ENCODE peak calls at places on chromosome 13, in five cellular contexts. One of them, this sample, is unnamed.
A peak's percentile ranks its signal among the peaks of the same experiment; 100 is the strongest.

GRCh38 chr13:95050800-95051620 is 250.2 kb downstream of the ABCC4 start:
- DNase-seq in sigmoid colon: no peak
- DNase-seq in A549: no peak
- DNase-seq in GM12878: no peak
- DNase-seq in transverse colon: no peak
- DNase-seq in this sample: no peak

GRCh38 chr13:23992722-23993438 is 95.6 kb upstream of the C1QTNF9B start:
- DNase-seq in sigmoid colon: no peak
- DNase-seq in A549: no peak
- DNase-seq in GM12878: no peak
- DNase-seq in transverse colon: no peak
- DNase-seq in this sample: no peak

GRCh38 chr13:47594833-47595232 is 406.2 kb downstream of the SUCLA2 start:
- DNase-seq in sigmoid colon: no peak
- DNase-seq in A549: no peak
- DNase-seq in GM12878: no peak
- DNase-seq in transverse colon: no peak
- DNase-seq in this sample: no peak

GRCh38 chr13:39777527-39778061 is 122.1 kb downstream of the COG6 start:
- DNase-seq in sigmoid colon: no peak
- DNase-seq in A549: peak; percentile 8
- DNase-seq in GM12878: no peak
- DNase-seq in transverse colon: no peak
- DNase-seq in this sample: no peak

GRCh38 chr13:35210234-35210633 is 266.3 kb downstream of the MAB21L1 start:
- DNase-seq in sigmoid colon: no peak
- DNase-seq in A549: no peak
- DNase-seq in GM12878: no peak
- DNase-seq in transverse colon: no peak
- DNase-seq in this sample: no peak

GRCh38 chr13:97111705-97112104 is 110.4 kb upstream of the MBNL2 start:
- DNase-seq in sigmoid colon: no peak
- DNase-seq in A549: no peak
- DNase-seq in GM12878: no peak
- DNase-seq in transverse colon: no peak
- DNase-seq in this sample: no peak

GRCh38 chr13:49240017-49240416 is 7.7 kb upstream of the CDADC1 start:
- DNase-seq in sigmoid colon: no peak
- DNase-seq in A549: no peak
- DNase-seq in GM12878: no peak
- DNase-seq in transverse colon: no peak
- DNase-seq in this sample: no peak

GRCh38 chr13:98454389-98454881 is 122.5 kb downstream of the STK24 start:
- DNase-seq in sigmoid colon: no peak
- DNase-seq in A549: no peak
- DNase-seq in GM12878: no peak
- DNase-seq in transverse colon: no peak
- DNase-seq in this sample: peak; percentile 61

GRCh38 chr13:98571955-98572662 is 4.8 kb downstream of the STK24 start:
- DNase-seq in sigmoid colon: no peak
- DNase-seq in A549: no peak
- DNase-seq in GM12878: no peak
- DNase-seq in transverse colon: peak; percentile 73
- DNase-seq in this sample: no peak

GRCh38 chr13:33213024-33213795 is 72.3 kb downstream of the STARD13 start:
- DNase-seq in sigmoid colon: no peak
- DNase-seq in A549: no peak
- DNase-seq in GM12878: no peak
- DNase-seq in transverse colon: no peak
- DNase-seq in this sample: no peak
- H3K4me1 ChIP-seq in sigmoid colon: peaks cover 72% of the 10 kb centered on the region
- H3K4me1 ChIP-seq in A549: peaks cover 7% of the 10 kb centered on the region
- H3K4me1 ChIP-seq in GM12878: no peaks in the 10 kb centered on the region
- H3K4me1 ChIP-seq in transverse colon: peaks cover 31% of the 10 kb centered on the region
- H3K4me1 ChIP-seq in this sample: peaks cover 11% of the 10 kb centered on the region

GRCh38 chr13:33536639-33537425 is 251.3 kb upstream of the STARD13 start:
- DNase-seq in sigmoid colon: no peak
- DNase-seq in A549: no peak
- DNase-seq in GM12878: no peak
- DNase-seq in transverse colon: no peak
- DNase-seq in this sample: no peak
- H3K4me3 ChIP-seq in sigmoid colon: peak overlapping the region; percentile 5
- H3K4me3 ChIP-seq in A549: no peak overlapping the region
- H3K4me3 ChIP-seq in GM12878: peak overlapping the region; percentile 19
- H3K4me3 ChIP-seq in transverse colon: no peak overlapping the region
- H3K4me3 ChIP-seq in this sample: no peak overlapping the region

GRCh38 chr13:51874651-51875050 is 12.9 kb downstream of the CCDC70 start:
- DNase-seq in sigmoid colon: no peak
- DNase-seq in A549: no peak
- DNase-seq in GM12878: no peak
- DNase-seq in transverse colon: no peak
- DNase-seq in this sample: no peak
- TF ChIP-seq EP300 in sigmoid colon: no peak
- TF ChIP-seq EP300 in A549: no peak
- TF ChIP-seq EP300 in GM12878: no peak
- TF ChIP-seq EP300 in transverse colon: no peak
- TF ChIP-seq EP300 in this sample: no peak

GRCh38 chr13:41006296-41006695 is 12.8 kb downstream of the ELF1 start:
- DNase-seq in sigmoid colon: no peak
- DNase-seq in A549: no peak
- DNase-seq in GM12878: no peak
- DNase-seq in transverse colon: no peak
- DNase-seq in this sample: no peak

GRCh38 chr13:41006951-41007350 is 12.2 kb downstream of the ELF1 start:
- DNase-seq in sigmoid colon: no peak
- DNase-seq in A549: no peak
- DNase-seq in GM12878: no peak
- DNase-seq in transverse colon: no peak
- DNase-seq in this sample: no peak

GRCh38 chr13:41004875-41005693 is 14.0 kb downstream of the ELF1 start:
- DNase-seq in sigmoid colon: no peak
- DNase-seq in A549: no peak
- DNase-seq in GM12878: peak; percentile 79
- DNase-seq in transverse colon: no peak
- DNase-seq in this sample: no peak

GRCh38 chr13:41007359-41008118 is 11.6 kb downstream of the ELF1 start:
- DNase-seq in sigmoid colon: no peak
- DNase-seq in A549: no peak
- DNase-seq in GM12878: no peak
- DNase-seq in transverse colon: no peak
- DNase-seq in this sample: no peak

DNA sequence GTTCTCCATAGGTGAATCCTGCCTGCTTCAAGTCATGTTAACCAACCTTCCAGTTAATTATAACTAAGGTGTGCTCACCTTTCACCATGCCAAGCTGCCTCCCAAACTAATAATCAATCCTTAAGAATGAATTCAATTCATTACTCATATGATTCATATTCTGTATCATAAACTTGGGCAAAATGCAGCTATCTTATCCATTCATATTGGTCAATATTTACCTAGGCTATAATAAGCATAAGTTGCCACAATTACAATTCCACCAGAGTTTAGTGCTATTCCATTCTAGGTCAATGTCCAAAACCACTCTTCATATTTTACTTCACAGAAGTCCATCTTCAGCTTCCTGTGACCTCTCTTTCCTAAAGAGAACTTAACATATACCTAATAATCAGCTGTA is 13.4 kb downstream of the ELF1 start:
- DNase-seq in sigmoid colon: no peak
- DNase-seq in A549: no peak
- DNase-seq in GM12878: no peak
- DNase-seq in transverse colon: no peak
- DNase-seq in this sample: no peak
- H3K4me1 ChIP-seq in sigmoid colon: peaks cover 38% of the 10 kb centered on the region
- H3K4me1 ChIP-seq in A549: peaks cover 65% of the 10 kb centered on the region
- H3K4me1 ChIP-seq in GM12878: peaks cover 53% of the 10 kb centered on the region
- H3K4me1 ChIP-seq in transverse colon: peaks cover 40% of the 10 kb centered on the region
- H3K4me1 ChIP-seq in this sample: peaks cover 5% of the 10 kb centered on the region

GRCh38 chr13:38180100-38180499 is 169.6 kb upstream of the UFM1 start:
- DNase-seq in sigmoid colon: no peak
- DNase-seq in A549: no peak
- DNase-seq in GM12878: no peak
- DNase-seq in transverse colon: no peak
- DNase-seq in this sample: no peak
- H3K4me3 ChIP-seq in sigmoid colon: no peak overlapping the region
- H3K4me3 ChIP-seq in A549: no peak overlapping the region
- H3K4me3 ChIP-seq in GM12878: no peak overlapping the region
- H3K4me3 ChIP-seq in transverse colon: no peak overlapping the region
- H3K4me3 ChIP-seq in this sample: no peak overlapping the region

GRCh38 chr13:74922963-74923362 is 559.0 kb downstream of the TBC1D4 start:
- DNase-seq in sigmoid colon: no peak
- DNase-seq in A549: no peak
- DNase-seq in GM12878: no peak
- DNase-seq in transverse colon: no peak
- DNase-seq in this sample: no peak

GRCh38 chr13:74919914-74920313 is 562.1 kb downstream of the TBC1D4 start:
- DNase-seq in sigmoid colon: no peak
- DNase-seq in A549: no peak
- DNase-seq in GM12878: no peak
- DNase-seq in transverse colon: no peak
- DNase-seq in this sample: no peak

GRCh38 chr13:74920361-74920760 is 561.6 kb downstream of the TBC1D4 start:
- DNase-seq in sigmoid colon: no peak
- DNase-seq in A549: no peak
- DNase-seq in GM12878: no peak
- DNase-seq in transverse colon: no peak
- DNase-seq in this sample: no peak

DNA sequence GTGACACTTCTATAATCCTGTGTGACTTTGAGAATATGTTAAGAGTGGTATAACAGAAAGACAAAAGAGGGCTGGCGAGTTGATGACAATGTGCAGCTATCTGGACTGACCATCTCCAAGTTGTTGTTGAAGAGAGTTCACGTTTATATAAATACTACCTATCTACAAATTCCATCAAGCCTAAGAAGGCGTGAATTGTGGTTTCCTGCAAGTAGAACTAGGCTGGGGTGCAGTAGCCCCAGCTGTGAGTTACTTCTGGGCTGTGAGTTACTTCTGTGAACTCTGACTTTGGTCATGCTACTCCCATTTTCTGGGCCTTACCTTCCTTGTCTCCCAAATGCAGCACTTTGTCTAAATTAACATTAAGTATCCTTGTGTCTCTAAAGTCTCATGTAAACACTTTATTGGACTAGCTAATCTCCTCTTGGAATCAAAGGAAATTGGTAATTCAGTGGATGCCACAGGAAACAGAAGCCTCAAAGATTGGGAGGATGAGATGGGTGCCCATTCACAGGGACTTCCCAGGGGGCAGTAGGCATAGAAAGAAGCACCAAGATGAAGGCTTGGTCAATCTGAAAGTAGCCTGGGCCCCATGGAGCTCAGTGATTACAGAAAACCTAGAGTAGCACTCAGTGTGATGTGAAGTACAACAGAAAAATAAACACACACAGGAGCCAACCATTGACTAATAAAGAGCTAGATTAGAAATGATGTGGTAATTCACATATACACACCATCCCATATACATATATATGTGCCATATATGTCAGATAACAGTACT is 560.8 kb downstream of the TBC1D4 start:
- DNase-seq in sigmoid colon: no peak
- DNase-seq in A549: no peak
- DNase-seq in GM12878: no peak
- DNase-seq in transverse colon: no peak
- DNase-seq in this sample: no peak
- TF ChIP-seq EP300 in sigmoid colon: no peak
- TF ChIP-seq EP300 in A549: no peak
- TF ChIP-seq EP300 in GM12878: no peak
- TF ChIP-seq EP300 in transverse colon: no peak
- TF ChIP-seq EP300 in this sample: no peak

DNA sequence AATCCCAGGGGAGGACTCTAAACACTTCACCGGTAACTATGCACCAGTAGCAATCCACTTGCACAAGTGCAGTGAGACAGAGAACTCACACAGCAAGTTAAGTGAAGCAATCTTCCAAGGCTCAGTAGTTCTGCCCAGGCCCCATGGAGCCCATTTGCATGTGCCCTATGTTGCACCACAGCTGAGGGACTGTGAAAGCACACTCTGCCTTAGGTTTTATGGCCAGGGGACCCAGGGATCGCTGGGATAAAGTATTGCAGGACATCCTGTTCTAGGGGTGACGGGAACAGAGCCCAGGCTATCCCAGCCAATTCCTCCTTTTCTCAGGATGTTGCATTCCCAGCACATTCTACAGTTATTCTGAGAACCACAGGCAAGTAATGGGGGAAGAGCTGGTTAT is 6.0 kb upstream of the AMER2 start:
- DNase-seq in sigmoid colon: no peak
- DNase-seq in A549: no peak
- DNase-seq in GM12878: no peak
- DNase-seq in transverse colon: no peak
- DNase-seq in this sample: no peak
- H3K4me1 ChIP-seq in sigmoid colon: no peaks in the 10 kb centered on the region
- H3K4me1 ChIP-seq in A549: no peaks in the 10 kb centered on the region
- H3K4me1 ChIP-seq in GM12878: peaks cover 29% of the 10 kb centered on the region
- H3K4me1 ChIP-seq in transverse colon: no peaks in the 10 kb centered on the region
- H3K4me1 ChIP-seq in this sample: no peaks in the 10 kb centered on the region

DNA sequence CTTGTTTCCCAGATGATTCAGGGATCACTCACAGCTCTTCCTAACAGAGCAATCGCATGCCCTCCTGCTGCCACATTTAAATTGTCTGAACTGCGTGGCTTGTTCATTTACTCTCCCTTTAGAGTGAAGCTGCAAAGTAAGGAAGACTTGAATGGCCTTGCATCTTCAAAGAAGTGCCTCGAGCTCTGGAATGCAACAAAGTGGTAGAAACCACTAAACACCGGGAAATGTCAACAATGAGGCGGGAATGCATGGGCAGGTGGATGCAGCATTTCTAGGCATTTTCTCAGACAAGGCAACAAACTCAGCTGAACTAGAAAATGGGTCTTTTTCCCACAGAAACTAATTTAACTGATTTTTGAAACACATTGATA is 10.3 kb upstream of the DACH1 start:
- DNase-seq in sigmoid colon: no peak
- DNase-seq in A549: no peak
- DNase-seq in GM12878: no peak
- DNase-seq in transverse colon: no peak
- DNase-seq in this sample: no peak
- H3K4me3 ChIP-seq in sigmoid colon: no peak overlapping the region
- H3K4me3 ChIP-seq in A549: no peak overlapping the region
- H3K4me3 ChIP-seq in GM12878: no peak overlapping the region
- H3K4me3 ChIP-seq in transverse colon: no peak overlapping the region
- H3K4me3 ChIP-seq in this sample: no peak overlapping the region

GRCh38 chr13:53490732-53491131 is 462.1 kb downstream of the OLFM4 start:
- DNase-seq in sigmoid colon: no peak
- DNase-seq in A549: no peak
- DNase-seq in GM12878: no peak
- DNase-seq in transverse colon: no peak
- DNase-seq in this sample: no peak
- TF ChIP-seq EP300 in sigmoid colon: no peak
- TF ChIP-seq EP300 in A549: no peak
- TF ChIP-seq EP300 in GM12878: no peak
- TF ChIP-seq EP300 in transverse colon: no peak
- TF ChIP-seq EP300 in this sample: no peak

This sample was measured in ovary.